ENCODE peak calls at places on chromosomes 4 and X, in eight cellular contexts. One of them, this sample, is unnamed. For H3K27me3, the result is how much of the 10 kb centered on the place peaks cover.

GRCh38 chr4:87068591-87069021 is 133.8 kb downstream of the AFF1 start:
- DNase-seq in IMR-90: no peak
- DNase-seq in brain microvascular endothelial cell: no peak
- DNase-seq in lower lobe of right lung: no peak
- DNase-seq in mesenchymal stem cell: no peak
- DNase-seq in Caco-2: no peak
- DNase-seq in GM23248: no peak
- DNase-seq in HepG2: no peak
- DNase-seq in this sample: no peak

GRCh38 chr4:10605056-10605455 is 79.5 kb downstream of the CLNK start:
- DNase-seq in IMR-90: peak
- DNase-seq in brain microvascular endothelial cell: peak
- DNase-seq in lower lobe of right lung: no peak
- DNase-seq in mesenchymal stem cell: peak
- DNase-seq in Caco-2: no peak
- DNase-seq in GM23248: no peak
- DNase-seq in HepG2: no peak
- DNase-seq in this sample: no peak

GRCh38 chr4:118981171-118981838 is 92.7 kb downstream of the SYNPO2 start:
- DNase-seq in IMR-90: peak
- DNase-seq in brain microvascular endothelial cell: no peak
- DNase-seq in lower lobe of right lung: no peak
- DNase-seq in mesenchymal stem cell: peak
- DNase-seq in Caco-2: no peak
- DNase-seq in GM23248: peak
- DNase-seq in HepG2: no peak
- DNase-seq in this sample: no peak

GRCh38 chrX:39755152-39756032 is 342.4 kb downstream of the BCOR start:
- DNase-seq in IMR-90: peak
- DNase-seq in brain microvascular endothelial cell: peak
- DNase-seq in lower lobe of right lung: peak
- DNase-seq in mesenchymal stem cell: peak
- DNase-seq in Caco-2: peak
- DNase-seq in GM23248: peak
- DNase-seq in HepG2: peak
- DNase-seq in this sample: peak

GRCh38 chrX:11756354-11757318 is 1.4 kb upstream of the MSL3 start:
- DNase-seq in IMR-90: no peak
- DNase-seq in brain microvascular endothelial cell: no peak
- DNase-seq in lower lobe of right lung: no peak
- DNase-seq in mesenchymal stem cell: peak
- DNase-seq in Caco-2: no peak
- DNase-seq in GM23248: peak
- DNase-seq in HepG2: no peak
- DNase-seq in this sample: peak

GRCh38 chr4:153083447-153083921 is 120.8 kb upstream of the TRIM2 start:
- DNase-seq in IMR-90: peak
- DNase-seq in brain microvascular endothelial cell: peak
- DNase-seq in lower lobe of right lung: no peak
- DNase-seq in mesenchymal stem cell: peak
- DNase-seq in Caco-2: peak
- DNase-seq in GM23248: peak
- DNase-seq in HepG2: peak
- DNase-seq in this sample: peak

GRCh38 chr4:117783716-117784115 is 250.6 kb upstream of the NDST3 start:
- DNase-seq in IMR-90: peak
- DNase-seq in brain microvascular endothelial cell: no peak
- DNase-seq in lower lobe of right lung: no peak
- DNase-seq in mesenchymal stem cell: peak
- DNase-seq in Caco-2: no peak
- DNase-seq in GM23248: peak
- DNase-seq in HepG2: no peak
- DNase-seq in this sample: peak

GRCh38 chr4:2954358-2955185 is 8.6 kb downstream of the NOP14 start:
- DNase-seq in IMR-90: no peak
- DNase-seq in brain microvascular endothelial cell: no peak
- DNase-seq in lower lobe of right lung: no peak
- DNase-seq in mesenchymal stem cell: no peak
- DNase-seq in Caco-2: no peak
- DNase-seq in GM23248: no peak
- DNase-seq in HepG2: no peak
- DNase-seq in this sample: no peak

GRCh38 chrX:135625995-135626394 is 87.4 kb upstream of the CT45A1 start:
- DNase-seq in IMR-90: no peak
- DNase-seq in brain microvascular endothelial cell: no peak
- DNase-seq in lower lobe of right lung: no peak
- DNase-seq in mesenchymal stem cell: peak
- DNase-seq in Caco-2: no peak
- DNase-seq in GM23248: peak
- DNase-seq in HepG2: peak
- DNase-seq in this sample: peak

GRCh38 chr4:99300934-99301333 is 10.1 kb upstream of the ADH1A start:
- DNase-seq in IMR-90: peak
- DNase-seq in brain microvascular endothelial cell: peak
- DNase-seq in lower lobe of right lung: peak
- DNase-seq in mesenchymal stem cell: peak
- DNase-seq in Caco-2: no peak
- DNase-seq in GM23248: peak
- DNase-seq in HepG2: peak
- DNase-seq in this sample: peak

GRCh38 chr4:88697113-88697512 is 516 bp downstream of the NAP1L5 start:
- DNase-seq in IMR-90: peak
- DNase-seq in brain microvascular endothelial cell: no peak
- DNase-seq in lower lobe of right lung: no peak
- DNase-seq in mesenchymal stem cell: peak
- DNase-seq in Caco-2: no peak
- DNase-seq in GM23248: peak
- DNase-seq in HepG2: no peak
- DNase-seq in this sample: no peak

GRCh38 chr4:8871417-8872401 is at the start of gene HMX1:
- DNase-seq in IMR-90: no peak
- DNase-seq in brain microvascular endothelial cell: no peak
- DNase-seq in lower lobe of right lung: no peak
- DNase-seq in mesenchymal stem cell: no peak
- DNase-seq in Caco-2: peak
- DNase-seq in GM23248: peak
- DNase-seq in HepG2: no peak
- DNase-seq in this sample: no peak

GRCh38 chr4:75895744-75896314 is 6.4 kb downstream of the PPEF2 start:
- DNase-seq in IMR-90: peak
- DNase-seq in brain microvascular endothelial cell: no peak
- DNase-seq in lower lobe of right lung: no peak
- DNase-seq in mesenchymal stem cell: peak
- DNase-seq in Caco-2: no peak
- DNase-seq in GM23248: peak
- DNase-seq in HepG2: peak
- DNase-seq in this sample: peak

GRCh38 chr4:161564230-161564834 is 599.5 kb downstream of the FSTL5 start:
- DNase-seq in IMR-90: peak
- DNase-seq in brain microvascular endothelial cell: no peak
- DNase-seq in lower lobe of right lung: no peak
- DNase-seq in mesenchymal stem cell: peak
- DNase-seq in Caco-2: no peak
- DNase-seq in GM23248: peak
- DNase-seq in HepG2: no peak
- DNase-seq in this sample: peak

GRCh38 chr4:151912626-151913025 is 151.8 kb upstream of the GATB start:
- DNase-seq in IMR-90: no peak
- DNase-seq in brain microvascular endothelial cell: no peak
- DNase-seq in lower lobe of right lung: no peak
- DNase-seq in mesenchymal stem cell: no peak
- DNase-seq in Caco-2: no peak
- DNase-seq in GM23248: no peak
- DNase-seq in HepG2: no peak
- DNase-seq in this sample: no peak

GRCh38 chr4:38177035-38177791 is 217.0 kb downstream of the PTTG2 start:
- DNase-seq in IMR-90: peak
- DNase-seq in brain microvascular endothelial cell: peak
- DNase-seq in lower lobe of right lung: no peak
- DNase-seq in mesenchymal stem cell: no peak
- DNase-seq in Caco-2: no peak
- DNase-seq in GM23248: peak
- DNase-seq in HepG2: no peak
- DNase-seq in this sample: peak

GRCh38 chr4:70706516-70706915 is 15.2 kb upstream of the RUFY3 start:
- DNase-seq in IMR-90: peak
- DNase-seq in brain microvascular endothelial cell: no peak
- DNase-seq in lower lobe of right lung: no peak
- DNase-seq in mesenchymal stem cell: peak
- DNase-seq in Caco-2: no peak
- DNase-seq in GM23248: peak
- DNase-seq in HepG2: no peak
- DNase-seq in this sample: peak

GRCh38 chr4:61214680-61215079 is 14.6 kb downstream of the ADGRL3 start:
- DNase-seq in IMR-90: no peak
- DNase-seq in brain microvascular endothelial cell: no peak
- DNase-seq in lower lobe of right lung: no peak
- DNase-seq in mesenchymal stem cell: no peak
- DNase-seq in Caco-2: no peak
- DNase-seq in GM23248: no peak
- DNase-seq in HepG2: no peak
- DNase-seq in this sample: no peak

GRCh38 chr4:181224826-181225225 is 1018.4 kb upstream of the TENM3 start:
- DNase-seq in IMR-90: no peak
- DNase-seq in brain microvascular endothelial cell: no peak
- DNase-seq in lower lobe of right lung: no peak
- DNase-seq in mesenchymal stem cell: no peak
- DNase-seq in Caco-2: no peak
- DNase-seq in GM23248: no peak
- DNase-seq in HepG2: no peak
- DNase-seq in this sample: no peak

GRCh38 chr4:105548483-105548882 is 3.9 kb upstream of the ARHGEF38 start:
- DNase-seq in IMR-90: no peak
- DNase-seq in brain microvascular endothelial cell: peak
- DNase-seq in lower lobe of right lung: no peak
- DNase-seq in mesenchymal stem cell: peak
- DNase-seq in Caco-2: no peak
- DNase-seq in GM23248: no peak
- DNase-seq in HepG2: no peak
- DNase-seq in this sample: peak

GRCh38 chr4:152594981-152595916 is 59.4 kb upstream of the FBXW7 start:
- DNase-seq in IMR-90: no peak
- DNase-seq in brain microvascular endothelial cell: no peak
- DNase-seq in lower lobe of right lung: no peak
- DNase-seq in mesenchymal stem cell: no peak
- DNase-seq in Caco-2: no peak
- DNase-seq in GM23248: no peak
- DNase-seq in HepG2: no peak
- DNase-seq in this sample: peak

GRCh38 chr4:67236793-67237192 is 308.5 kb downstream of the CENPC start:
- DNase-seq in IMR-90: no peak
- DNase-seq in brain microvascular endothelial cell: no peak
- DNase-seq in lower lobe of right lung: no peak
- DNase-seq in mesenchymal stem cell: no peak
- DNase-seq in Caco-2: no peak
- DNase-seq in GM23248: no peak
- DNase-seq in HepG2: no peak
- DNase-seq in this sample: no peak

DNA sequence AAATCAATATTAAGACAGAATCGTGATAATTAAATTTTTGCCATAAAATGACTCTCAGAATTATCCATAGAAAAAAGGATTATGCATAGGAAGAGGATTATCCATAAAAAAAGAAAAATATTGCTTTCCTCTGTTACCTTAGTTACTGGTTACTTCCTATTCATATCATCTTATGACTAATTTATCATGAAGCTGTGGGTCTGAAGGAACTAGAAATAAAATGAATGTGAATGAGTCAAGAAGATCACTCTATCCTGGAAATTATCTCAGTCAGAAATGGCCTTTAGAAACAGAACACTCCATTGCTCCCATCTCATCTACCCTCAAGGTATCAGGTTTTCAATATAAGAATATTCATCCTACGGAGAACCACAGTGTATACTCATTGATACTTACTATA is 19.4 kb downstream of the RPS6KA6 start:
- DNase-seq in IMR-90: peak
- DNase-seq in brain microvascular endothelial cell: no peak
- DNase-seq in lower lobe of right lung: no peak
- DNase-seq in mesenchymal stem cell: no peak
- DNase-seq in Caco-2: no peak
- DNase-seq in GM23248: peak
- DNase-seq in HepG2: no peak
- DNase-seq in this sample: peak
- H3K27me3 ChIP-seq in IMR-90: under half
- H3K27me3 ChIP-seq in brain microvascular endothelial cell: under half
- H3K27me3 ChIP-seq in lower lobe of right lung: under half
- H3K27me3 ChIP-seq in mesenchymal stem cell: under half
- H3K27me3 ChIP-seq in Caco-2: under half
- H3K27me3 ChIP-seq in GM23248: under half
- H3K27me3 ChIP-seq in HepG2: under half
- H3K27me3 ChIP-seq in this sample: under half

DNA sequence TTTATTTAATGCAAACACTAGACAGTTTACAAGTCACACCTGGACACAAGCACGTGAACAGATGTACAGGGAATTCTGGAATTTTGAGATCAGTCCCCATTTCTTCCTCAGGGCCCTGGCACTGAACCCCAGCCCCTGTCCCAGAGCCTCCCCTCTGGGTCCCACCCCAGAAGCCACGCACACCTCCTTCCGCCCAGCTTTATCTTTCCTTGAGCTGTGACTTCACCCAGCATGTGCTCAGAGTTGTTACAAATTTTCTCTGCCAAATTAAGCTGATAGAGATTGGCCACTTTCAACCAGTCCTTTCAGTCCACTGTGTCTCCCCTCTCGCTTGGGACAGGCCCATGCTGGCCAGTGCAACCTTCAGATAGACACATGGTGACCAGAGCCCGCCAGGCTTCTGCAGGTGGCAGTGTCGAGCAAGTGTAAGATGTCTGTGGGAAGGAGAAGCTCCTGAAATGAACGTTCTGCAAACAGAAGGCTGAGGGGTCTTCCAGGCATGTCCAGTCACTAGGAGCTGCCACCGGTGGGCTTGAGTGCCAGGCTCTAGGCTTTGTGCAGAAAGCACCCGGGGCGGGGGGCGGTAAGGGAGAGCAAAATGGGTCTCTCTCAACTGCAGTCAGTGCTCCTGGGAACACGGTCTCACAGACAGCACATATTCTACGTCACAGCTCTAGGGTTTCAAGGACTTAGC is 73.3 kb downstream of the MTMR1 start:
- DNase-seq in IMR-90: no peak
- DNase-seq in brain microvascular endothelial cell: no peak
- DNase-seq in lower lobe of right lung: no peak
- DNase-seq in mesenchymal stem cell: no peak
- DNase-seq in Caco-2: no peak
- DNase-seq in GM23248: no peak
- DNase-seq in HepG2: no peak
- DNase-seq in this sample: no peak
- H3K4me3 ChIP-seq in IMR-90: no peak
- H3K4me3 ChIP-seq in brain microvascular endothelial cell: no peak
- H3K4me3 ChIP-seq in lower lobe of right lung: no peak
- H3K4me3 ChIP-seq in mesenchymal stem cell: no peak
- H3K4me3 ChIP-seq in Caco-2: no peak
- H3K4me3 ChIP-seq in GM23248: no peak
- H3K4me3 ChIP-seq in HepG2: no peak
- H3K4me3 ChIP-seq in this sample: no peak

GRCh38 chrX:151710457-151710856 is 5.4 kb upstream of the FATE1 start:
- DNase-seq in IMR-90: no peak
- DNase-seq in brain microvascular endothelial cell: no peak
- DNase-seq in lower lobe of right lung: no peak
- DNase-seq in mesenchymal stem cell: no peak
- DNase-seq in Caco-2: no peak
- DNase-seq in GM23248: peak
- DNase-seq in HepG2: no peak
- DNase-seq in this sample: no peak
- H3K27me3 ChIP-seq in IMR-90: under half
- H3K27me3 ChIP-seq in brain microvascular endothelial cell: under half
- H3K27me3 ChIP-seq in lower lobe of right lung: under half
- H3K27me3 ChIP-seq in mesenchymal stem cell: under half
- H3K27me3 ChIP-seq in Caco-2: under half
- H3K27me3 ChIP-seq in GM23248: under half
- H3K27me3 ChIP-seq in HepG2: under half
- H3K27me3 ChIP-seq in this sample: under half

GRCh38 chr4:159018062-159018629 is 84.7 kb upstream of the RAPGEF2 start:
- DNase-seq in IMR-90: no peak
- DNase-seq in brain microvascular endothelial cell: no peak
- DNase-seq in lower lobe of right lung: no peak
- DNase-seq in mesenchymal stem cell: no peak
- DNase-seq in Caco-2: no peak
- DNase-seq in GM23248: no peak
- DNase-seq in HepG2: no peak
- DNase-seq in this sample: no peak
- H3K4me3 ChIP-seq in IMR-90: no peak
- H3K4me3 ChIP-seq in brain microvascular endothelial cell: no peak
- H3K4me3 ChIP-seq in lower lobe of right lung: no peak
- H3K4me3 ChIP-seq in mesenchymal stem cell: no peak
- H3K4me3 ChIP-seq in Caco-2: no peak
- H3K4me3 ChIP-seq in GM23248: no peak
- H3K4me3 ChIP-seq in HepG2: no peak
- H3K4me3 ChIP-seq in this sample: no peak

This sample was measured in bronchial epithelial cell.